ENCODE peak calls at places on chromosomes 13 and 19, in four cellular contexts. K is stimulated activated CD4-positive, alpha-beta T cell treated with anti-CD3 and anti-CD28 coated beads, Interleukin-15, amount 100 ng/mL, for 48 hours; E is NCI-H345; D is Calu3. U is an unnamed sample.

GRCh38 chr19:51125421-51126075 is 842 bp downstream of the SIGLEC9 start:
- DNase-seq in E (no peak), D (no peak), K (no peak), U (no peak)

GRCh38 chr13:110272651-110273050 is 34.3 kb downstream of the COL4A1 start:
- DNase-seq in E (no peak), D (no peak), K (no peak), U (no peak)

GRCh38 chr19:44202470-44202869 is 9.9 kb upstream of the ZNF227 start:
- DNase-seq in K (no peak), D (no peak), E (no peak), U (no peak)

GRCh38 chr19:38649305-38650179 is 2.1 kb downstream of the ACTN4 start:
- DNase-seq in K (no peak), E (peak; percentile 38), D (peak; percentile 80), U (no peak)

GRCh38 chr19:29804493-29804892 is 7.3 kb upstream of the CCNE1 start:
- DNase-seq in K (no peak), D (no peak), E (no peak), U (no peak)

GRCh38 chr13:36163303-36163702 is 32.1 kb upstream of the DCLK1 start:
- DNase-seq in E (peak; percentile 22), K (no peak), D (no peak), U (no peak)

GRCh38 chr13:78820541-78820940 is 161.6 kb upstream of the OBI1 start:
- DNase-seq in K (no peak), D (no peak), E (no peak), U (no peak)

GRCh38 chr13:32211788-32212187 is 103.4 kb downstream of the ZAR1L start:
- DNase-seq in K (no peak), E (no peak), D (no peak), U (no peak)

GRCh38 chr19:8569066-8569761 is 8.0 kb downstream of the MYO1F start:
- DNase-seq in D (peak; percentile 29), K (peak; percentile 49), E (no peak), U (peak; percentile 70)

GRCh38 chr19:5113101-5113557 is 144.2 kb downstream of the KDM4B start:
- DNase-seq in D (no peak), E (no peak), K (no peak), U (no peak)

GRCh38 chr13:20431080-20431479 is 94.6 kb downstream of the CRYL1 start:
- DNase-seq in E (no peak), K (no peak), D (no peak), U (no peak)

GRCh38 chr13:41402695-41403511 is 54.4 kb upstream of the RGCC start:
- DNase-seq in K (no peak), E (peak; percentile 21), D (no peak), U (no peak)

GRCh38 chr13:33721719-33722118 is 96.2 kb upstream of the RFC3 start:
- DNase-seq in D (no peak), E (no peak), K (no peak), U (no peak)

GRCh38 chr13:29693297-29693945 is 97.9 kb upstream of the SLC7A1 start:
- DNase-seq in D (peak; percentile 44), K (no peak), E (no peak), U (no peak)

U was measured in natural killer cell.